ENCODE peak calls at places on chromosome X, in seven cellular contexts. O is neural progenitor cell, M is HFF-Myc, Q is endothelial cell, E is foreskin fibroblast, T is pancreas, S is cardiac muscle cell. L is an unnamed sample.

GRCh38 chrX:41824551-41824950 is 98.8 kb downstream of the CASK start:
- DNase-seq in O (no peak), M (peak), Q (no peak), E (peak), T (no peak), S (no peak), L (peak)

GRCh38 chrX:47311857-47312774 is 58.3 kb upstream of the ZNF157 start:
- DNase-seq in O (peak), M (peak), Q (peak), E (peak), T (peak), S (peak), L (peak)

GRCh38 chrX:149060921-149061320 is 444.2 kb downstream of the IDS start:
- DNase-seq in O (no peak), M (no peak), Q (no peak), E (peak), T (no peak), S (no peak), L (no peak)

GRCh38 chrX:68892134-68892533 is 63.3 kb downstream of the EFNB1 start:
- DNase-seq in O (no peak), M (no peak), Q (no peak), E (no peak), T (no peak), S (no peak), L (no peak)

GRCh38 chrX:153814591-153815315 is 15.6 kb downstream of the PDZD4 start:
- DNase-seq in O (no peak), M (no peak), Q (no peak), E (no peak), T (no peak), S (no peak), L (no peak)

GRCh38 chrX:139831689-139832456 is 101.0 kb downstream of the ATP11C start:
- DNase-seq in O (peak), M (peak), Q (no peak), E (peak), T (no peak), S (peak), L (peak)

GRCh38 chrX:135707880-135708279 is 5.6 kb upstream of the CT45A1 start:
- DNase-seq in O (peak), M (no peak), Q (peak), E (no peak), T (no peak), S (peak), L (no peak)

GRCh38 chrX:93422693-93423092 is 250.7 kb downstream of the NAP1L3 start:
- DNase-seq in O (peak), M (no peak), Q (peak), E (no peak), T (peak), S (peak), L (no peak)

GRCh38 chrX:100829730-100830129 is 9.5 kb downstream of the CSTF2 start:
- DNase-seq in O (no peak), M (no peak), Q (no peak), E (peak), T (no peak), S (no peak), L (no peak)

GRCh38 chrX:84339507-84340364 is 151.7 kb upstream of the RPS6KA6 start:
- DNase-seq in O (peak), M (no peak), Q (no peak), E (peak), T (no peak), S (peak), L (peak)

GRCh38 chrX:45344597-45344996 is 143.9 kb upstream of the DIPK2B start:
- DNase-seq in O (no peak), M (peak), Q (no peak), E (peak), T (no peak), S (no peak), L (peak)

GRCh38 chrX:30939928-30940327 is 50.9 kb upstream of the TAB3 start:
- DNase-seq in O (no peak), M (no peak), Q (no peak), E (no peak), T (no peak), S (no peak), L (no peak)

DNA sequence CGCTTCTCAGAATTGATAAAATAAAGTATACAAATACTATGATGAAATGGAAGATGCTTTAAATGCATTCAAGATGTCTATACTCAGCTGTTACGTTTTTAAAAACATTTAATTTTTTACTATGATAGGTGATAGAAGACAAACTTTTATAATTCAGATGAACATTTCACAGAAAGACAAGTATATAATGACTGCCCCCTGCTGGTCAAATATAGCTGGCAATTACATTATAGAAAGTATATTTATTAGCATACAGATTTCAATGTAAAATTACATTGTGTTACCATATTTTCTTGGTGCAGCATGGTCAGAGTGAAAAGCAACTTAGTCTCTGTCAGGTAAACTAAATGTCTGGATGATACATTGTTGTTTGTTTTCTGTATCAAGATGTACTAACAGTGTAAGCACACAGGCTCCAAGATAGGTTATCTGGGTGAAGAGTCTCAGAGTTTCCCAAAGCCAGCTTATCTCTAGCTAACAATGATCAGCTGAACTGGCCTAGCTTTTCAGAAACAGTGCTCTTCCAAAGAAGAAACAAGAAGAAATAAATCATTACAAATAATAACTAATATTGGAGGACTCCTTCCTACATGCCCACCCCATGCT is 54.1 kb downstream of the SRPX start:
- DNase-seq in O (peak), M (no peak), Q (no peak), E (peak), T (peak), S (peak), L (peak)
- TF ChIP-seq CTCF in O (peak), M (no peak), Q (peak), E (peak), T (peak), S (peak), L (peak)

DNA sequence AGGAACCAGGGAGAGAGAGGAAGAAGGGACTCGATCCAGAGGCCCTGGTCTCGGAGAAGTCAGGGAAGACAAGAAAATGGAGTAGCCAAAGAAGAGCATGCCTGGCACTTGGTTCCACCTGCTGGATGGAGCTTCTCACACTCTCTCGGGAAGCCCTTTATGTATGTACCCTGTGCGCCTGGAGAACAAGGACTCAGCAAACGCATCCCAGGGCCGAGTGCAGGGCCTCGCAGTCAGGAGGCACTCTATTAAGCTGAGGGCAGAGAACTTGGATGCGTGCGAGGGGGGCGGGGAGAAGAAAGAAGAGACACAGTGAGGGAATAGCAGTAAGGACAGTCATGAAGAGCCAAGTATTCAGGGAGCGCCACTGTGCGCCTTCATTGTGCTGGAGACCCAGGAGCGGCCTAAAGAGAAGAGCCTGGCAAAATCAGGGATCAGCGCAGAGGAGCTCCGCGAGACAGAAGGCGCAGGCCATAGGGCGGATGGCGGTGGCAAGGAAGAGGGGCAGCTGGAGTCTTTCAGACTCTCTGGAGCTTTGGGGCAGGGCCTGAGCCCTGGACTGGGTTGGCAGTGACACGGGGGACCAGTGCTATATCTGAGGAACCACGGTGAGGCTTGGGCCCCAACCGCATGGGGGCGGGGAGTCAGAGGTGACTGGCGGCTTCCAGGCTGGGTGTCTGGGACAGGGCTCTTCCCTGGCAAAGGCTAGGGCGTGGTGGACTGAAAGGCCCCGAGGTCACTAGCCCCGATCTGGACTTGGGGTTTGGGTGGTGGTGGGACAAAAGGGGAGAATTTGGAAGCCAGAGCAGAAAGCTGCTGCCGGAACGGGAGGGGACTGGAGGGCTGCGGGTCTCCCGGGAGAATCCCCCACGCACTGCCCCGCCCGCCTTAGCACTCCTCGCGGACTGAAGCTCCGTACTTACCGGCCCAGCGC is 1.9 kb upstream of the SEPTIN6 start:
- DNase-seq in O (peak), M (no peak), Q (no peak), E (peak), T (no peak), S (no peak), L (no peak)
- TF ChIP-seq CTCF in O (no peak), M (no peak), Q (no peak), E (no peak), T (no peak), S (no peak), L (no peak)

DNA sequence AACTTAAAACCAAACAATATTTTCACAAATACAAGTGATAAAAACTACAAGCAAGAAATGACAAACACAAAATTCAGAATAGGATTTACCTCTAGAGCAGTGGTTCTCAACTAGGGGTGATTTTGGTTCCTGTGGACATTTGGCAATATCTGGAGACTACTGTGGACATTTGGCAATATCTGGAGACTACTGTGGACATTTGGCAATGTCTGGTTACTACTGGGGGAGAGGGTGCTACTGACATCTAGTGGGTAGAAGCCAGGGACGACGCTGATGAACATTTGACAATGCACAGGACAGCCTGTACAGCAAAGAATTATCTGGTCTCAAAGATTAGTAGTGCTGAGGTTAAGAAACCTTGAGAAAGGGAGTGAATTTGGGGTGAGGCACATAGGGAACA is 169.8 kb downstream of the CLCN4 start:
- DNase-seq in O (peak), M (peak), Q (no peak), E (peak), T (no peak), S (no peak), L (no peak)
- TF ChIP-seq CTCF in O (peak), M (peak), Q (no peak), E (peak), T (no peak), S (peak), L (peak)

DNA sequence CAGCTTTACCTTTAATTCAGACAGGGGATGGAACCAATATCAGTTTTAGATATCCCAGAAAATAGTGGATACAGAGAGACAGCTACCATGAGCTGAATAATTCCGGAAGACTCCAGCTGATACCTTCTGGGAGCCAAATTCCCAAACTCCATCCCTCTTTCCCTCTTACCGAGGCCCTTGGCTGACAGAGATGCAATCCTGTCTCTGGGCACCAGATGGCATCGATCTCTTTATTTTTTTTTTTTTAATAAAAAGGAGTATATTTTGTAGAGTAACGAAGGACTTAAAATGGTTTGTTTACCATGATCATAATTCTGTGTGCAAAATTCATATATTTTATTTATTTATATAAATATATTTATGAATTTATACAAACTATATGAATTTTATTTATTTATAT is 31.0 kb downstream of the RAB40A start:
- DNase-seq in O (peak), M (no peak), Q (no peak), E (peak), T (no peak), S (peak), L (no peak)
- TF ChIP-seq CTCF in O (peak), M (peak), Q (peak), E (peak), T (no peak), S (peak), L (peak)

DNA sequence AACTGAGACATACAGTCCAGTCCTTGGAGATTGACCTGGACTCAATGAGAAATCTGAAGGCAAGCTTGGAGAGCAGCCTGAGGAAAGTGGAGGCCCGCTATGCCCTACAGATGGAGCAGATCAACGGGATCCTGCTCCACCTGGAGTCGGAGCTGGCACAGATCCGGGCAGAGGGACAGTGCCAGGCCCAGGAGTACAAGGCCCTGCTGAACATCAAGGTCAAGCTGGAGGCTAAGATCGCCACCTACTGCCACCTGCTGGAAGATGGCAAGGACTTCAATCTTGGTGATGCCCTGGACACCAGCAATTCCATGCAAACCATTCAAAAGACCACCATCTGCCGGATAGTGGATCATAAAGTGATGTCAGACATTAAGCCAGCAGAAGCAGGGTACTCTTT is 20.4 kb upstream of the FRMPD3 start:
- DNase-seq in O (peak), M (no peak), Q (peak), E (peak), T (peak), S (peak), L (peak)
- TF ChIP-seq CTCF in O (peak), M (peak), Q (peak), E (peak), T (peak), S (peak), L (peak)

DNA sequence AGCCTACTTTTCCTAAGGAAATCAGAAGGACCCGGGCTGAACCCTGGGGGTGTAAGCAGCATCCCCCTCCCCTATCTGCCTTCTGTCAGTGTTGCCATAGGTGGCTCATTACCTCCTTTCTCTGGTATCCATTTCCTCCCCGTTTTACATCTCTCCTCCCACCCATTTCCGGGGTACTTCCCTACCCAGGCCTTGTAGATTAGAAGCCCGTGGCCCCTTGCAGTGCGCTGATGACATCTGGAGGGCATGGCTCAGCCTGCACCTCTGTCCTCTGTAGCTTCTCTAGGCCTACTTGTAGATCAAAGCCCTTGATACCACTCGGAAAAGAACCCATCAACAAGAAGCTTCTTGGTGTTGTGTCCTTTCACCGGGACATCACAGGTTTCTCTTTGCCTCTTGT is 71.8 kb downstream of the NBDY start:
- DNase-seq in O (no peak), M (no peak), Q (no peak), E (no peak), T (peak), S (no peak), L (no peak)
- TF ChIP-seq CTCF in O (peak), M (no peak), Q (no peak), E (no peak), T (no peak), S (no peak), L (no peak)